ENCODE peak calls at places on chromosomes 1 and 21, in four cellular contexts. One of them, this sample, is unnamed.

GRCh38 chr1:6129313-6129712 is 50.8 kb downstream of the CHD5 start:
- DNase-seq in sigmoid colon: peak
- DNase-seq in GM13977: no peak
- DNase-seq in NCI-H1092 treated with DMSO at 0.1 percent for 48 hours: no peak
- DNase-seq in this sample: peak

GRCh38 chr1:156948708-156949107 is 28.3 kb downstream of the LRRC71 start:
- DNase-seq in sigmoid colon: no peak
- DNase-seq in NCI-H1092 treated with DMSO at 0.1 percent for 48 hours: no peak
- DNase-seq in GM13977: no peak
- DNase-seq in this sample: no peak

GRCh38 chr1:86872086-86872485 is 41.8 kb downstream of the SELENOF start:
- DNase-seq in GM13977: no peak
- DNase-seq in NCI-H1092 treated with DMSO at 0.1 percent for 48 hours: no peak
- DNase-seq in sigmoid colon: no peak
- DNase-seq in this sample: no peak

GRCh38 chr1:31413405-31414005 is 492 bp downstream of the SERINC2 start:
- DNase-seq in GM13977: no peak
- DNase-seq in NCI-H1092 treated with DMSO at 0.1 percent for 48 hours: peak
- DNase-seq in sigmoid colon: peak
- DNase-seq in this sample: peak

GRCh38 chr1:177849130-177849529 is 120.7 kb downstream of the SEC16B start:
- DNase-seq in sigmoid colon: no peak
- DNase-seq in NCI-H1092 treated with DMSO at 0.1 percent for 48 hours: no peak
- DNase-seq in GM13977: no peak
- DNase-seq in this sample: no peak

GRCh38 chr1:20430355-20431290 is 55.4 kb downstream of the CAMK2N1 start:
- DNase-seq in NCI-H1092 treated with DMSO at 0.1 percent for 48 hours: peak
- DNase-seq in sigmoid colon: no peak
- DNase-seq in GM13977: peak
- DNase-seq in this sample: no peak

GRCh38 chr1:47436979-47437517 is 796 bp upstream of the FOXD2 start:
- DNase-seq in NCI-H1092 treated with DMSO at 0.1 percent for 48 hours: peak
- DNase-seq in sigmoid colon: no peak
- DNase-seq in GM13977: no peak
- DNase-seq in this sample: no peak

GRCh38 chr1:228358039-228358763 is 48.4 kb downstream of the TRIM11 start:
- DNase-seq in GM13977: no peak
- DNase-seq in sigmoid colon: no peak
- DNase-seq in NCI-H1092 treated with DMSO at 0.1 percent for 48 hours: no peak
- DNase-seq in this sample: no peak

GRCh38 chr1:111507411-111508201 is 4.2 kb upstream of the ADORA3 start:
- DNase-seq in NCI-H1092 treated with DMSO at 0.1 percent for 48 hours: no peak
- DNase-seq in sigmoid colon: peak
- DNase-seq in GM13977: peak
- DNase-seq in this sample: peak

GRCh38 chr1:55575571-55576279 is 360.6 kb upstream of the USP24 start:
- DNase-seq in sigmoid colon: peak
- DNase-seq in GM13977: no peak
- DNase-seq in NCI-H1092 treated with DMSO at 0.1 percent for 48 hours: peak
- DNase-seq in this sample: no peak

GRCh38 chr1:162197041-162197511 is 127.6 kb downstream of the NOS1AP start:
- DNase-seq in sigmoid colon: no peak
- DNase-seq in NCI-H1092 treated with DMSO at 0.1 percent for 48 hours: no peak
- DNase-seq in GM13977: no peak
- DNase-seq in this sample: no peak

GRCh38 chr1:226664413-226665101 is 74.5 kb downstream of the ITPKB start:
- DNase-seq in sigmoid colon: peak
- DNase-seq in GM13977: no peak
- DNase-seq in NCI-H1092 treated with DMSO at 0.1 percent for 48 hours: no peak
- DNase-seq in this sample: peak

GRCh38 chr21:37322084-37322483 is 44.5 kb upstream of the DYRK1A start:
- DNase-seq in NCI-H1092 treated with DMSO at 0.1 percent for 48 hours: no peak
- DNase-seq in sigmoid colon: no peak
- DNase-seq in GM13977: no peak
- DNase-seq in this sample: no peak

GRCh38 chr1:91806777-91807700 is 78.9 kb downstream of the TGFBR3 start:
- DNase-seq in NCI-H1092 treated with DMSO at 0.1 percent for 48 hours: no peak
- DNase-seq in GM13977: no peak
- DNase-seq in sigmoid colon: no peak
- DNase-seq in this sample: no peak

GRCh38 chr1:119655160-119655559 is 7.1 kb upstream of the ZNF697 start:
- DNase-seq in sigmoid colon: no peak
- DNase-seq in GM13977: no peak
- DNase-seq in NCI-H1092 treated with DMSO at 0.1 percent for 48 hours: no peak
- DNase-seq in this sample: no peak

GRCh38 chr1:4603317-4604110 is 50.9 kb upstream of the AJAP1 start:
- DNase-seq in GM13977: no peak
- DNase-seq in sigmoid colon: peak
- DNase-seq in NCI-H1092 treated with DMSO at 0.1 percent for 48 hours: no peak
- DNase-seq in this sample: peak

GRCh38 chr1:115757866-115758265 is 10.6 kb downstream of the CASQ2 start:
- DNase-seq in GM13977: no peak
- DNase-seq in NCI-H1092 treated with DMSO at 0.1 percent for 48 hours: no peak
- DNase-seq in sigmoid colon: no peak
- DNase-seq in this sample: no peak

GRCh38 chr1:145824499-145824842 is 471 bp downstream of the POLR3C start:
- DNase-seq in NCI-H1092 treated with DMSO at 0.1 percent for 48 hours: no peak
- DNase-seq in GM13977: peak
- DNase-seq in sigmoid colon: no peak
- DNase-seq in this sample: no peak

GRCh38 chr1:183607322-183607980 is 17.2 kb upstream of the NCF2 start:
- DNase-seq in sigmoid colon: no peak
- DNase-seq in NCI-H1092 treated with DMSO at 0.1 percent for 48 hours: no peak
- DNase-seq in GM13977: no peak
- DNase-seq in this sample: no peak

GRCh38 chr1:100924212-100924611 is 28.3 kb downstream of the SLC30A7 start:
- DNase-seq in NCI-H1092 treated with DMSO at 0.1 percent for 48 hours: no peak
- DNase-seq in sigmoid colon: no peak
- DNase-seq in GM13977: no peak
- DNase-seq in this sample: no peak

GRCh38 chr1:163172596-163172995 is 30.1 kb downstream of the RGS5 start:
- DNase-seq in NCI-H1092 treated with DMSO at 0.1 percent for 48 hours: no peak
- DNase-seq in GM13977: no peak
- DNase-seq in sigmoid colon: no peak
- DNase-seq in this sample: no peak

GRCh38 chr1:28807986-28808385 is 4.0 kb upstream of the OPRD1 start:
- DNase-seq in sigmoid colon: no peak
- DNase-seq in NCI-H1092 treated with DMSO at 0.1 percent for 48 hours: no peak
- DNase-seq in GM13977: no peak
- DNase-seq in this sample: no peak

GRCh38 chr1:178958491-178958890 is 67.2 kb upstream of the FAM20B start:
- DNase-seq in GM13977: no peak
- DNase-seq in NCI-H1092 treated with DMSO at 0.1 percent for 48 hours: no peak
- DNase-seq in sigmoid colon: no peak
- DNase-seq in this sample: no peak

GRCh38 chr1:213585959-213586608 is 401.7 kb upstream of the PROX1 start:
- DNase-seq in GM13977: no peak
- DNase-seq in sigmoid colon: no peak
- DNase-seq in NCI-H1092 treated with DMSO at 0.1 percent for 48 hours: no peak
- DNase-seq in this sample: no peak

GRCh38 chr1:48644190-48644930 is 132.3 kb downstream of the BEND5 start:
- DNase-seq in GM13977: no peak
- DNase-seq in NCI-H1092 treated with DMSO at 0.1 percent for 48 hours: no peak
- DNase-seq in sigmoid colon: no peak
- DNase-seq in this sample: no peak

GRCh38 chr1:202809597-202810159 is 1.1 kb upstream of the PCAT6 start:
- DNase-seq in sigmoid colon: no peak
- DNase-seq in NCI-H1092 treated with DMSO at 0.1 percent for 48 hours: no peak
- DNase-seq in GM13977: no peak
- DNase-seq in this sample: no peak

This sample was measured in posterior vena cava.